ENCODE peak calls at places on chromosomes 3 and 15, in four cellular contexts. C is AG04450, V is stomach, W is cardiac muscle cell. P is an unnamed sample.

GRCh38 chr15:68633181-68634121 is 54.7 kb downstream of the CORO2B start:
- DNase-seq in C (no peak), V (no peak), W (no peak), P (no peak)

GRCh38 chr15:57332326-57332725 is 44.0 kb upstream of the CGNL1 start:
- DNase-seq in C (no peak), V (no peak), W (no peak), P (no peak)

GRCh38 chr3:134754768-134755559 is 40.1 kb upstream of the EPHB1 start:
- DNase-seq in C (no peak), V (peak), W (peak), P (no peak)

GRCh38 chr3:124834723-124835718 is 52.1 kb downstream of the ITGB5 start:
- DNase-seq in C (peak), V (peak), W (peak), P (peak)

GRCh38 chr3:44355634-44356033 is 17.1 kb downstream of the TCAIM start:
- DNase-seq in C (peak), V (no peak), W (peak), P (peak)

GRCh38 chr3:177776656-177777055 is 579.4 kb upstream of the TBL1XR1 start:
- DNase-seq in C (peak), V (no peak), W (peak), P (peak)

GRCh38 chr3:152595975-152596832 is 238.7 kb upstream of the P2RY1 start:
- DNase-seq in C (peak), V (peak), W (peak), P (peak)

GRCh38 chr3:52310861-52311566 is 5.1 kb upstream of the DNAH1 start:
- DNase-seq in C (no peak), V (no peak), W (no peak), P (no peak)

GRCh38 chr15:35319354-35319753 is 226.6 kb downstream of the DPH6 start:
- DNase-seq in C (no peak), V (no peak), W (no peak), P (no peak)

GRCh38 chr15:25545017-25545416 is 106.2 kb upstream of the UBE3A start:
- DNase-seq in C (no peak), V (no peak), W (no peak), P (peak)

GRCh38 chr15:88913017-88913849 is at the start of gene MFGE8:
- DNase-seq in C (no peak), V (peak), W (peak), P (no peak)

GRCh38 chr15:99584081-99584600 is 18.4 kb downstream of the MEF2A start:
- DNase-seq in C (no peak), V (no peak), W (no peak), P (no peak)

GRCh38 chr3:70855139-70855538 is 542.7 kb upstream of the MDFIC2 start:
- DNase-seq in C (no peak), V (no peak), W (peak), P (no peak)

GRCh38 chr3:59052803-59053411 is 3.1 kb upstream of the CFAP20DC start:
- DNase-seq in C (peak), V (no peak), W (peak), P (peak)

GRCh38 chr3:161559177-161559998 is 62.8 kb downstream of the OTOL1 start:
- DNase-seq in C (no peak), V (no peak), W (peak), P (peak)

GRCh38 chr3:123586131-123586530 is 1.3 kb upstream of the HACD2 start:
- DNase-seq in C (no peak), V (peak), W (peak), P (no peak)

GRCh38 chr3:70064194-70064787 is 64.8 kb downstream of the SAMMSON start:
- DNase-seq in C (peak), V (no peak), W (peak), P (peak)

GRCh38 chr15:75091814-75092213 is 68.4 kb downstream of the PPCDC start:
- DNase-seq in C (no peak), V (no peak), W (no peak), P (peak)

GRCh38 chr3:120879401-120879800 is 28.6 kb upstream of the STXBP5L start:
- DNase-seq in C (no peak), V (no peak), W (no peak), P (no peak)

GRCh38 chr15:63041982-63042878 is at the start of gene TPM1:
- DNase-seq in C (peak), V (peak), W (peak), P (peak)

GRCh38 chr15:63039811-63040210 is 2.7 kb upstream of the TPM1 start:
- DNase-seq in C (no peak), V (no peak), W (no peak), P (no peak)

GRCh38 chr15:63041402-63041977 is 1.1 kb upstream of the TPM1 start:
- DNase-seq in C (no peak), V (no peak), W (no peak), P (no peak)

GRCh38 chr15:63040509-63040908 is 2.0 kb upstream of the TPM1 start:
- DNase-seq in C (no peak), V (no peak), W (no peak), P (no peak)

GRCh38 chr15:63040954-63041353 is 1.6 kb upstream of the TPM1 start:
- DNase-seq in C (no peak), V (no peak), W (no peak), P (no peak)
- H3K4me3 ChIP-seq in C (no peak), V (no peak), W (peak), P (no peak)

GRCh38 chr3:8712045-8712870 is 21.3 kb upstream of the CAV3 start:
- DNase-seq in C (no peak), V (no peak), W (peak), P (peak)

GRCh38 chr3:8709801-8710524 is 23.6 kb upstream of the CAV3 start:
- DNase-seq in C (no peak), V (peak), W (no peak), P (no peak)

GRCh38 chr3:8709287-8709686 is 24.3 kb upstream of the CAV3 start:
- DNase-seq in C (no peak), V (no peak), W (no peak), P (no peak)

GRCh38 chr3:8712871-8713360 is 20.7 kb upstream of the CAV3 start:
- DNase-seq in C (no peak), V (no peak), W (no peak), P (no peak)

DNA sequence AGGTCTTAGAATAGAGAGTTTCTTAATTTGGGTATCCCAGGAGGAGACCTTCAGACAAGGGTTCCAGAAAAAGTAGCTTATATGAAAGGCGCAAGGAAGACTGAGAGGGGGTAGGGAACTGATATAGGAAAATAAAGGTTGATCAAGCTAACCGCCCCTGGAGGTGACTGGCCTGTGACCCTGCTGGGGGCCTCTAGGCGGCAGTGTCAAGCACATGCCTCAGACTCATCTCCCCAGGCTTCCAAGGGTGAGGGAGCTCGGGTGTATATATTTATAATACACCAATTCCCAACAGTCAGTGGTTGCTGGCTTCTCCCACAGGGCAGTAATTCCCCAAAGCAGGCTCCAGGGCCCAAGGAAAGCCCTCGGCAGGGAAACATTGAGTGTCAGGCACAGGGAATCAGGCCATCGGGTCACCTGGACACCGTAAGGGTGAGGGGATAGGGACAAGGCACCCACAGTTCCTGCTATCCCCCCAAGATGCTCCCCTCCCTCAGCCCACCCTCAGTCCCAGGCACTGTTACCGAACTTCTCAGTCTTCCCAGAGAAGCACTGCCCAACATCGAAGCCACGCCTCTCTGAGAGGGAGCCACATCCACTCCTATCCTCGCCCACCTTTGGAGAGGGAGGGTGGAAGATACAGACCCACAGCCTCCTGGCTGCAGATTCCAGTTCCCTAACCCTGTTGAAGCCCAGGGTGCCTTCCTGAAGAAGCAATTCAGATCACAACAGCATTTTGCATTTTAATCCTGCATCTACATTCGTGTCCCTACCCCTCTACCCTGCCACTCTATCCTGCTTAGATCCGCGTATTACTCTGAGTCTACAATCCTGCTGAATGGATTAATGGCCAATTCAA is 19.5 kb upstream of the CAV3 start:
- DNase-seq in C (no peak), V (no peak), W (peak), P (no peak)
- TF ChIP-seq CTCF in C (peak), V (no peak), W (peak), P (peak)

GRCh38 chr15:64772964-64773363 is 2.4 kb downstream of the RBPMS2 start:
- DNase-seq in C (no peak), V (no peak), W (no peak), P (no peak)
- H3K4me3 ChIP-seq in C (no peak), V (no peak), W (peak), P (no peak)

DNA sequence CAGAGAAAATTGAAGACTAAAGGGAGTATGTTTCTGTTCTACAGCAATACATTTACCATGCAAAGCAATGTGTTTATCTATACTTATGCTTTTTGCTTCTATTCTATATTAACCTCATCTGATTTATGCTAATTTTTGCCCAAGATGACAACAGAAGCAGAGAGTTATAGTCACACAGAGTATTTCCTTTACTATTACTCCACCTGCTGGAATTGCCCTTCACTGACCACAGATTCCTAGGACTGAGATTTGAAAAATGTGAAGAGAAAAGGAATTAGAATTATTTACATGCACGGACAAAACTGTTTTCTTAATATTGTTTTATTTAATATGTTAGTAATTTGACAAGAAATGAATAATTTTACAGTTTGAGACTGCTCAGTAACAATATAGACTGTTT is 745.6 kb downstream of the VGLL3 start:
- DNase-seq in C (no peak), V (no peak), W (no peak), P (no peak)
- TF ChIP-seq CTCF in C (no peak), V (no peak), W (no peak), P (peak)

GRCh38 chr3:65951836-65952505 is 86.7 kb downstream of the MAGI1 start:
- DNase-seq in C (no peak), V (no peak), W (no peak), P (no peak)

GRCh38 chr3:65955792-65956477 is 82.8 kb downstream of the MAGI1 start:
- DNase-seq in C (peak), V (no peak), W (peak), P (no peak)

GRCh38 chr3:65953881-65954733 is 84.6 kb downstream of the MAGI1 start:
- DNase-seq in C (no peak), V (peak), W (peak), P (peak)

GRCh38 chr3:65952842-65953241 is 85.9 kb downstream of the MAGI1 start:
- DNase-seq in C (no peak), V (no peak), W (no peak), P (no peak)

GRCh38 chr3:65953301-65953812 is 85.4 kb downstream of the MAGI1 start:
- DNase-seq in C (no peak), V (peak), W (peak), P (no peak)
- H3K4me3 ChIP-seq in C (no peak), V (no peak), W (no peak), P (no peak)

GRCh38 chr15:63160638-63161037 is 3.4 kb upstream of the RPS27L start:
- DNase-seq in C (no peak), V (no peak), W (no peak), P (no peak)

GRCh38 chr15:63169796-63170195 is 12.5 kb upstream of the RPS27L start:
- DNase-seq in C (no peak), V (no peak), W (no peak), P (no peak)

GRCh38 chr15:63165166-63165859 is 8.0 kb upstream of the RPS27L start:
- DNase-seq in C (no peak), V (no peak), W (no peak), P (no peak)

GRCh38 chr15:63166219-63166618 is 8.9 kb upstream of the RPS27L start:
- DNase-seq in C (no peak), V (no peak), W (peak), P (no peak)
- TF ChIP-seq CTCF in C (no peak), V (no peak), W (no peak), P (no peak)

GRCh38 chr3:42980909-42981308 is 1.8 kb downstream of the GASK1A start:
- DNase-seq in C (no peak), V (no peak), W (peak), P (no peak)

GRCh38 chr3:42982645-42983412 is 3.7 kb downstream of the GASK1A start:
- DNase-seq in C (no peak), V (no peak), W (no peak), P (no peak)

GRCh38 chr3:42979044-42979962 is at the start of gene GASK1A:
- DNase-seq in C (no peak), V (peak), W (peak), P (no peak)

GRCh38 chr3:42983927-42984326 is 4.8 kb downstream of the GASK1A start:
- DNase-seq in C (no peak), V (no peak), W (no peak), P (no peak)

GRCh38 chr3:42980209-42980608 is 1.1 kb downstream of the GASK1A start:
- DNase-seq in C (no peak), V (no peak), W (no peak), P (no peak)
- H3K4me3 ChIP-seq in C (no peak), V (peak), W (no peak), P (no peak)

P was measured in astrocyte of the cerebellum.